ENCODE peak calls at places on chromosome 12, in nine cellular contexts. W is activated T-helper 1 cell treated with anti-CD3 and anti-CD28 coated beads, Interleukin-12 subunit alpha, Interleukin-12 subunit beta, Interleukin-2, Interleukin-4 antibody, amounts not matched to agents 30 ng/mL and 10 ng/mL and 1 ng/mL, durations not matched to agents 14 hours and 24 hours and 36 hours; E is uterus; X is omental fat pad; J is HL-60; R is stomach; C is substantia nigra; L is nephron progenitor cell; N is GM04504. F is an unnamed sample.

GRCh38 chr12:168763-169525 is 45.0 kb downstream of the SLC6A12 start:
- DNase-seq in W (no peak), E (no peak), X (no peak), J (no peak), R (no peak), C (no peak), L (no peak), N (no peak), F (no peak)

GRCh38 chr12:110728628-110729027 is 14.1 kb downstream of the PPP1CC start:
- DNase-seq in W (no peak), E (no peak), X (no peak), J (no peak), R (no peak), C (no peak), L (no peak), N (no peak), F (no peak)

GRCh38 chr12:91215940-91216454 is 33.4 kb upstream of the DCN start:
- DNase-seq in W (no peak), E (no peak), X (no peak), J (no peak), R (no peak), C (no peak), L (no peak), N (no peak), F (no peak)

GRCh38 chr12:121819212-121819949 is 15.6 kb downstream of the SETD1B start:
- DNase-seq in W (no peak), E (no peak), X (no peak), J (no peak), R (no peak), C (no peak), L (no peak), N (no peak), F (no peak)

GRCh38 chr12:93242154-93242958 is 135.4 kb upstream of the NUDT4 start:
- DNase-seq in W (no peak), E (no peak), X (no peak), J (no peak), R (no peak), C (no peak), L (no peak), N (no peak), F (no peak)

GRCh38 chr12:104958946-104959841 is 1.1 kb upstream of the SLC41A2 start:
- DNase-seq in W (no peak), E (no peak), X (no peak), J (no peak), R (no peak), C (no peak), L (peak), N (peak), F (no peak)

GRCh38 chr12:91460457-91460856 is 277.8 kb upstream of the DCN start:
- DNase-seq in W (no peak), E (no peak), X (no peak), J (no peak), R (no peak), C (no peak), L (no peak), N (no peak), F (no peak)

GRCh38 chr12:101231626-101232025 is 21.6 kb upstream of the SLC5A8 start:
- DNase-seq in W (no peak), E (no peak), X (no peak), J (no peak), R (no peak), C (no peak), L (no peak), N (no peak), F (no peak)

GRCh38 chr12:121602766-121603165 is 21.9 kb upstream of the KDM2B start:
- DNase-seq in W (no peak), E (no peak), X (no peak), J (no peak), R (no peak), C (no peak), L (no peak), N (no peak), F (no peak)

GRCh38 chr12:43336962-43337555 is 214.9 kb downstream of the ADAMTS20 start:
- DNase-seq in W (no peak), E (no peak), X (no peak), J (peak), R (no peak), C (no peak), L (no peak), N (no peak), F (peak)

GRCh38 chr12:123983822-123984485 is 10.9 kb downstream of the ZNF664 start:
- DNase-seq in W (peak), E (peak), X (no peak), J (peak), R (peak), C (no peak), L (peak), N (no peak), F (peak)

GRCh38 chr12:53820503-53820902 is 68.7 kb upstream of the CISTR start:
- DNase-seq in W (no peak), E (no peak), X (no peak), J (no peak), R (no peak), C (no peak), L (no peak), N (peak), F (no peak)

GRCh38 chr12:26195250-26195640 is at the start of gene SSPN:
- DNase-seq in W (no peak), E (peak), X (no peak), J (no peak), R (peak), C (peak), L (peak), N (peak), F (peak)

F was measured in cerebellar cortex.